ENCODE peak calls at places on chromosomes 2 and 18, in four cellular contexts. A is H9, G is OCI-LY7, X is MCF 10A. P is an unnamed sample.

GRCh38 chr2:157168501-157168900 is 89.0 kb upstream of the GALNT5 start:
- DNase-seq in A (no peak), G (no peak), X (no peak), P (no peak)

GRCh38 chr2:239532859-239533258 is 132.0 kb upstream of the HDAC4 start:
- DNase-seq in A (no peak), G (no peak), X (peak), P (no peak)

GRCh38 chr2:75021672-75022071 is 63.2 kb downstream of the POLE4 start:
- DNase-seq in A (no peak), G (no peak), X (peak), P (no peak)

GRCh38 chr2:234156326-234156725 is 105.8 kb downstream of the SPP2 start:
- DNase-seq in A (no peak), G (no peak), X (no peak), P (no peak)

GRCh38 chr2:66427219-66427768 is 7.6 kb upstream of the MEIS1 start:
- DNase-seq in A (no peak), G (no peak), X (peak), P (no peak)

GRCh38 chr2:232522014-232522854 is 2.0 kb downstream of the PRSS56 start:
- DNase-seq in A (peak), G (peak), X (peak), P (peak)

GRCh38 chr2:8573234-8573941 is 108.5 kb upstream of the ID2 start:
- DNase-seq in A (peak), G (peak), X (no peak), P (no peak)

GRCh38 chr2:202141319-202141947 is 68.4 kb downstream of the KIAA2012 start:
- DNase-seq in A (no peak), G (no peak), X (no peak), P (no peak)

GRCh38 chr2:150971910-150972309 is 289.8 kb downstream of the RBM43 start:
- DNase-seq in A (no peak), G (no peak), X (peak), P (no peak)

GRCh38 chr2:25103287-25103871 is 61.5 kb downstream of the EFR3B start:
- DNase-seq in A (no peak), G (no peak), X (peak), P (no peak)

GRCh38 chr2:159202568-159203071 is 83.9 kb downstream of the WDSUB1 start:
- DNase-seq in A (no peak), G (no peak), X (no peak), P (no peak)
- TF ChIP-seq CTCF in A (no peak), G (no peak), X (no peak), P (no peak)

DNA sequence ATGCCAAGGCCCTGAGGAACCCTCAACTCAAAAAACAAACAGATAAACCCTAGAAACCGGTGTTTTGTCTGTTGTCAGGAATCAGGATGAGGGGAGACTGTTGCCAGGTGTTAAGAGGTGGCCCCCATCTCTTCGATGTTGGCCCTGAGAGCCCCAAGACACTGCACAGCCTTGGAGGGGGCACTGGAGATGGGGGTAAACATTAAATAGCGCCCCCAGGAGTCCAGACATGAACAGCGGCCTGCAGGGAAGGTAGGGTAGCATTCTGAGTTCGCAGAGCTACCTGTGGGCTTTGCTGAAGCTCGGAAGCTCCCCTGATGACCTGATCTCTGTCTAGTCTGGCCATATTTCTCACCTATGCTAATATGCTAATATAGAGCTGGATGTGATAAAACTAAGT is 97.6 kb upstream of the SMAD2 start:
- DNase-seq in A (no peak), G (no peak), X (no peak), P (no peak)
- TF ChIP-seq CTCF in A (peak), G (no peak), X (no peak), P (no peak)

GRCh38 chr2:2540406-2540805 is 209.3 kb upstream of the MYT1L start:
- DNase-seq in A (no peak), G (no peak), X (no peak), P (no peak)

GRCh38 chr2:2542316-2542715 is 211.2 kb upstream of the MYT1L start:
- DNase-seq in A (no peak), G (no peak), X (no peak), P (no peak)

GRCh38 chr2:2546046-2546445 is 215.0 kb upstream of the MYT1L start:
- DNase-seq in A (no peak), G (no peak), X (no peak), P (no peak)

GRCh38 chr2:2547451-2547850 is 216.4 kb upstream of the MYT1L start:
- DNase-seq in A (no peak), G (no peak), X (no peak), P (no peak)

DNA sequence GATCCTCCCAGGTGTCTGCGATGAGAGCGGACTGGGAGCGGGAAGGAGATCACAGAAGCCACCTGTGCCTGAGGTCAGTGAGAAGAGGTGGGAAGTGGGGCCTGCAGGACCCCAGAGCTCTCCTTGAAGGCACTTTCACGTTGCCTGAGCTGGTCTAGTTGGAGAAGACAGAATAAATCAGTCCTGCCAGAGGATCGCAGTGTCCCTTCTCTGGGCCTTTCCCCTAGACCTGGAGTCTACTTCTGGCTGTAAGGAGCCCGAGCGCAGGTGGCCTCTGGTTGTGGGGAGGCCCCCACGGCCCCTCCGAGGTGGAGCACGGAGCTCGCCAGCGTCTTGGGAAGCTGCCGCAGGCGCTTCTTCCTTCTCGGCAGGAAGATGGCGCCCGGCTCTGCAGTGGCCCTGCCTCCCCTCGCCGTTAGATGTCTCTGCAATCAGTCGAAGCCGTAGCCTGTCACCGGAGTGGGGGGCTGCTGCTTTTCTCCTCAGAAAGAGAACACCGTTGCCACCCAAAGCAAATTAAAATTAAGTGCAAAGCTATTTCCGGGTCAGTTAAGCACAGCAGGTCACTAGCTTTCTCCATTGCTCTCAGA is 212.0 kb upstream of the MYT1L start:
- DNase-seq in A (peak), G (no peak), X (no peak), P (no peak)
- TF ChIP-seq CTCF in A (peak), G (no peak), X (no peak), P (no peak)

GRCh38 chr2:30349691-30350090 is 97.4 kb upstream of the LCLAT1 start:
- DNase-seq in A (no peak), G (no peak), X (no peak), P (no peak)

GRCh38 chr2:30351087-30351486 is 96.0 kb upstream of the LCLAT1 start:
- DNase-seq in A (no peak), G (no peak), X (no peak), P (no peak)

GRCh38 chr2:30351941-30352340 is 95.1 kb upstream of the LCLAT1 start:
- DNase-seq in A (no peak), G (no peak), X (no peak), P (no peak)

GRCh38 chr2:30346475-30347169 is 100.4 kb upstream of the LCLAT1 start:
- DNase-seq in A (peak), G (no peak), X (no peak), P (no peak)

GRCh38 chr2:30348825-30349224 is 98.2 kb upstream of the LCLAT1 start:
- DNase-seq in A (no peak), G (no peak), X (no peak), P (no peak)
- TF ChIP-seq CTCF in A (no peak), G (no peak), X (no peak), P (no peak)

GRCh38 chr2:138922973-138923563 is 142.9 kb upstream of the NXPH2 start:
- DNase-seq in A (no peak), G (peak), X (peak), P (no peak)
- TF ChIP-seq CTCF in A (peak), G (peak), X (peak), P (peak)

GRCh38 chr2:225017713-225018112 is 24.6 kb downstream of the DOCK10 start:
- DNase-seq in A (no peak), G (no peak), X (no peak), P (no peak)
- TF ChIP-seq CTCF in A (peak), G (no peak), X (no peak), P (no peak)

GRCh38 chr18:4016391-4017049 is 438.6 kb downstream of the DLGAP1 start:
- DNase-seq in A (peak), G (no peak), X (no peak), P (peak)

GRCh38 chr18:4020026-4020425 is 435.1 kb downstream of the DLGAP1 start:
- DNase-seq in A (peak), G (peak), X (no peak), P (no peak)

DNA sequence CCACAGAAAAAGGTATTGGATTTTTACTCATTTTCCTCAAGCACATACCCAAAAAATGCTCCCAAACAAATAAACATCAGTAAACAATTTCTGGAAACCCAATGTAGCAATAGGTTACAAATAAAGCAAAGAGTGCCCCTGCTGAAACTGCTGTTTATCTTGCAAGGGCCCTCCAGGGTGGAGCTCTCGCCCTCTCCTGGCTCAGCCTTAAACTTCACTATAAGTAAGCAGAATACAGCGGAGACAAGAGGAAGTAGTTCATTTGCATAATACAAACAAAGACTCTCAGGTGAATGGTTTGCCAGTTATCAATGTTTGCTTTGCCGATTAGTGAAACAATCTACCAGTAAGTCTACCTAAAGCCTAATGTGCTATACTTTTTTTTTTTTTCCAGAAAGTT is 437.6 kb downstream of the DLGAP1 start:
- DNase-seq in A (peak), G (peak), X (peak), P (peak)
- TF ChIP-seq CTCF in A (peak), G (peak), X (no peak), P (peak)

GRCh38 chr18:48340502-48340901 is 68.7 kb downstream of the ZBTB7C start:
- DNase-seq in A (no peak), G (no peak), X (no peak), P (no peak)
- TF ChIP-seq CTCF in A (no peak), G (no peak), X (no peak), P (no peak)

DNA sequence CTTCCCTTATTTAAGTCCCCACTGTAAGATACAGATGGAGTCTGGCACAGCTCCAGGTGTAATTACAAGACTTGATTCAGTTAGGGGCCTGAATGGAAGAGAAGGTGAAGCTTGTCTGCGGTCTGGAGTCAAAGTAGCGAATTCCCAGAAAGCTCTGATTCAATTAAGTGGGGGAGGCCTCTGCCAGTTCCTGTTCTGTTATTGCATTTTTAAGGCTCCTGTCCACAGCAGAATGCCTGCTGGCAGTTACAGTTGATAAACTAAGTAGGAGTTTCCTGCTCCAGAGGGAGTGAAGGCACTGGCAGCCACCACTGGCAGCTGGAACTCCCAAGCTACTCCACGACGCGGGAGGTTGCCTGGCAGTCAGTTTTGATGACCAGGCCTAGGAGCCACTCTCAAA is 181.1 kb downstream of the SOCS6 start:
- DNase-seq in A (no peak), G (no peak), X (no peak), P (no peak)
- TF ChIP-seq CTCF in A (no peak), G (no peak), X (no peak), P (no peak)